ENCODE peak calls at places on chromosomes 3 and 15, in nine cellular contexts. E is PC-3; G is gastroesophageal sphincter; V is activated B cell treated with CpG ODN at 0.5 μM for 24 hours; R is Right ventricle myocardium superior; L is heart right ventricle; J is mucosa of descending colon; S is activated CD8-positive, alpha-beta T cell treated with anti-CD3 and anti-CD28 coated beads for 36 hours; U is foreskin keratinocyte. F is an unnamed sample.

GRCh38 chr3:46293035-46293724 is 50.9 kb downstream of the CCR3 start:
- ATAC-seq in E (no peak), G (no peak), V (no peak), R (no peak), L (no peak), J (no peak), S (no peak), U (no peak), F (no peak)

GRCh38 chr3:98954242-98954641 is 52.7 kb upstream of the DCBLD2 start:
- ATAC-seq in E (no peak), G (no peak), V (no peak), R (no peak), L (no peak), J (no peak), S (no peak), U (no peak), F (no peak)

GRCh38 chr15:94263341-94264273 is 32.2 kb downstream of the MCTP2 start:
- ATAC-seq in E (no peak), G (no peak), V (peak; percentile 68), R (no peak), L (peak; percentile 34), J (no peak), S (peak; percentile 25), U (peak; percentile 50), F (peak; percentile 56)

GRCh38 chr15:96586901-96587300 is 256.4 kb downstream of the NR2F2 start:
- ATAC-seq in E (no peak), G (no peak), V (no peak), R (no peak), L (no peak), J (no peak), S (no peak), U (no peak), F (no peak)

GRCh38 chr15:85031944-85032587 is 50.4 kb downstream of the PDE8A start:
- ATAC-seq in E (no peak), G (no peak), V (no peak), R (no peak), L (no peak), J (peak; percentile 35), S (no peak), U (no peak), F (no peak)

GRCh38 chr3:24255414-24255813 is 239.2 kb downstream of the THRB start:
- ATAC-seq in E (no peak), G (no peak), V (no peak), R (no peak), L (no peak), J (no peak), S (no peak), U (no peak), F (no peak)

GRCh38 chr3:187743195-187744141 is 1.8 kb downstream of the BCL6 start:
- ATAC-seq in E (no peak), G (no peak), V (no peak), R (no peak), L (no peak), J (no peak), S (no peak), U (no peak), F (no peak)

GRCh38 chr3:117026401-117026800 is 316.8 kb downstream of the TUSC7 start:
- ATAC-seq in E (no peak), G (no peak), V (no peak), R (no peak), L (no peak), J (no peak), S (no peak), U (no peak), F (no peak)

GRCh38 chr15:93250905-93251304 is 161.9 kb upstream of the RGMA start:
- ATAC-seq in E (no peak), G (no peak), V (no peak), R (peak; percentile 57), L (peak; percentile 68), J (no peak), S (no peak), U (no peak), F (no peak)

GRCh38 chr15:39944711-39945110 is 10.8 kb downstream of the EIF2AK4 start:
- ATAC-seq in E (no peak), G (peak; percentile 90), V (no peak), R (no peak), L (no peak), J (no peak), S (no peak), U (no peak), F (no peak)

GRCh38 chr3:18870642-18871041 is 277.7 kb upstream of the KCNH8 start:
- ATAC-seq in E (peak; percentile 64), G (no peak), V (no peak), R (no peak), L (no peak), J (no peak), S (peak; percentile 24), U (peak; percentile 84), F (no peak)

GRCh38 chr3:136075816-136076215 is 110.3 kb downstream of the PPP2R3A start:
- ATAC-seq in E (no peak), G (peak; percentile 62), V (no peak), R (peak; percentile 92), L (peak; percentile 82), J (no peak), S (no peak), U (no peak), F (no peak)

GRCh38 chr15:35545825-35546580 is at the start of gene DPH6:
- ATAC-seq in E (peak; percentile 90), G (peak; percentile 92), V (peak; percentile 82), R (peak; percentile 96), L (peak; percentile 94), J (peak; percentile 94), S (peak; percentile 91), U (peak; percentile 93), F (peak; percentile 93)

GRCh38 chr3:138588445-138588844 is 5.6 kb downstream of the CEP70 start:
- ATAC-seq in E (no peak), G (no peak), V (no peak), R (no peak), L (no peak), J (no peak), S (no peak), U (no peak), F (no peak)

GRCh38 chr15:101099183-101099582 is 152.7 kb downstream of the CHSY1 start:
- ATAC-seq in E (no peak), G (no peak), V (no peak), R (no peak), L (no peak), J (no peak), S (peak; percentile 62), U (no peak), F (no peak)

GRCh38 chr3:82354181-82354696 is 592.8 kb upstream of the GBE1 start:
- ATAC-seq in E (no peak), G (no peak), V (no peak), R (peak; percentile 88), L (peak; percentile 55), J (no peak), S (no peak), U (no peak), F (no peak)

F was measured in stimulated activated memory B cell treated with anti-CD40 and anti-IgM and Interleukin-4, amounts not matched to agents 10 μg/mL and 1 μg/mL and 100 μg/mL, for 72 hours.